ENCODE peak calls at places on chromosomes 7 and 10, in ten cellular contexts. O, M, X, N, C, I, L, F, H and S are unnamed samples.

GRCh38 chr7:74203157-74203556 is 6.6 kb upstream of the LAT2 start:
- DNase-seq in I (peak; percentile 54), F (peak; percentile 73), X (peak; percentile 46), N (peak; percentile 70), M (no peak), H (peak; percentile 57), C (peak; percentile 66), O (peak; percentile 54), L (no peak), S (no peak)

GRCh38 chr7:151233111-151233701 is 923 bp downstream of the CHPF2 start:
- DNase-seq in H (peak; percentile 89), O (peak; percentile 56), C (peak; percentile 87), F (peak; percentile 79), X (no peak), I (peak; percentile 87), L (peak; percentile 50), M (no peak), N (no peak), S (no peak)

GRCh38 chr7:27709137-27710075 is 30.6 kb upstream of the TAX1BP1 start:
- DNase-seq in H (peak; percentile 85), F (peak; percentile 81), N (no peak), M (no peak), X (no peak), O (no peak), L (peak; percentile 23), C (peak; percentile 29), I (peak; percentile 77), S (no peak)

GRCh38 chr7:152137476-152138025 is 112.1 kb downstream of the GALNT11 start:
- DNase-seq in X (no peak), O (no peak), C (no peak), H (peak; percentile 10), L (no peak), I (peak; percentile 1), M (no peak), F (peak; percentile 24), N (no peak), S (peak; percentile 26)

GRCh38 chr10:45592926-45593325 is 79.6 kb downstream of the ZFAND4 start:
- DNase-seq in L (no peak), H (no peak), N (no peak), F (no peak), M (no peak), I (no peak), C (no peak), O (no peak), X (no peak), S (no peak)

GRCh38 chr10:132443605-132443997 is 46.6 kb downstream of the PWWP2B start:
- DNase-seq in X (no peak), L (no peak), N (no peak), H (peak; percentile 46), M (no peak), F (peak; percentile 50), C (peak; percentile 57), I (peak; percentile 40), O (peak; percentile 51), S (no peak)

GRCh38 chr7:130988443-130988842 is 254.4 kb upstream of the KLF14 start:
- DNase-seq in O (no peak), N (no peak), F (no peak), M (no peak), C (no peak), X (no peak), L (no peak), H (peak; percentile 57), I (peak; percentile 59), S (no peak)

GRCh38 chr7:42247301-42247700 is 10.3 kb upstream of the GLI3 start:
- DNase-seq in F (peak; percentile 78), L (no peak), C (no peak), M (no peak), X (no peak), O (no peak), H (peak; percentile 74), N (no peak), I (peak; percentile 68), S (no peak)

GRCh38 chr7:101595766-101596537 is 33.1 kb downstream of the MYL10 start:
- DNase-seq in H (no peak), M (no peak), O (no peak), L (no peak), N (no peak), X (no peak), C (no peak), I (no peak), F (no peak), S (no peak)

GRCh38 chr7:149474309-149475120 is 13.7 kb upstream of the ZNF777 start:
- DNase-seq in O (no peak), I (no peak), F (no peak), C (no peak), M (no peak), L (no peak), X (no peak), H (no peak), N (no peak), S (peak; percentile 80)

DNA sequence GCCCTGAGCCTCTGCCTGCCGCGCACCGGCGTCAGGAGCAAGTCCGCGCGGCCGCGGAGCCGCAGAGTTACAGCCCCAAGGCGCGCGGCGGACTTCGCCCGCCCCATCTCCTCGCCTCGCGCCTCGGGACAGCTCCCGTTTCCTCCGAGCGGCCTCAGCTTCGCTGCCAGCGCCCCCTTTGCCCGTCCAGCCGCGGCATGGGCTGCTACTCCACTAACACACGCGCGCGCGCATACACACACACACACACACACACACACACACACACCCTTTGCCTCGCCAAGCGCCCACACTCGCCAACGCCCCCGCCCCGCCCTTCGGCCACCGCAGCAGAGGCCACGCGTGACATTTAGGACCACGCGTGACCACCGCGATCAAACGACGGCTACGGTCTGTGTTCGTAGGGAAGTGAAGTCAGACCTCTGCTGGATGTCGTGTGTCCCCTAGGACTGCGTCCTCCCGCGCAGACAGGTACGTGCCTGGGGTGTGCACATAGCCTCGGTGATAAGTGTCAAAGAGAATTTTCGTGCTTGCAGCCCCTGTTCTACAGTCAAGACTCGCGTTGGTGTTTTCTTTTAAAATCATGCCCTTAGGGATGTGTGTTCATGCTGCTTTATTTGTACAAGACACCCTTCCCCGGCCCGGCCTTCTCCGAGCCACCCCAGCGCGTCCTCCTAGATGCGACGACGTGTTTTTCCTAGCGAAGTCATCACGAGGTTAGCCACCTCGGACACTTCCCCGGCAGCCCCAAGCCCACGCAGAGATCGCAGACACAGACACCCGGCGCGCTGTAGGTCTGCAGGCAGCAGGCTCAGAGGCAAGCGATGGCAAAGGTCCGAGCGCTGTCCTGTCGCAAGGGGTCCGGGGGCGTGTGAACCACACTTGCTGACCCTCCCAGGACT is 890 bp downstream of the MKX start:
- DNase-seq in L (no peak), N (no peak), I (peak; percentile 27), H (peak; percentile 26), M (no peak), O (peak; percentile 33), F (peak; percentile 29), C (peak; percentile 27), X (peak; percentile 41), S (no peak)
- H3K4me3 ChIP-seq in L (peak overlapping the region; percentile 40), N (peak overlapping the region; percentile 79), I (peak overlapping the region; percentile 35), H (peak overlapping the region; percentile 28), M (peak overlapping the region; percentile 54), O (peak overlapping the region; percentile 64), F (peak overlapping the region; percentile 45), C (no peak overlapping the region), X (peak overlapping the region; percentile 87), S (peak overlapping the region; percentile 62)

DNA sequence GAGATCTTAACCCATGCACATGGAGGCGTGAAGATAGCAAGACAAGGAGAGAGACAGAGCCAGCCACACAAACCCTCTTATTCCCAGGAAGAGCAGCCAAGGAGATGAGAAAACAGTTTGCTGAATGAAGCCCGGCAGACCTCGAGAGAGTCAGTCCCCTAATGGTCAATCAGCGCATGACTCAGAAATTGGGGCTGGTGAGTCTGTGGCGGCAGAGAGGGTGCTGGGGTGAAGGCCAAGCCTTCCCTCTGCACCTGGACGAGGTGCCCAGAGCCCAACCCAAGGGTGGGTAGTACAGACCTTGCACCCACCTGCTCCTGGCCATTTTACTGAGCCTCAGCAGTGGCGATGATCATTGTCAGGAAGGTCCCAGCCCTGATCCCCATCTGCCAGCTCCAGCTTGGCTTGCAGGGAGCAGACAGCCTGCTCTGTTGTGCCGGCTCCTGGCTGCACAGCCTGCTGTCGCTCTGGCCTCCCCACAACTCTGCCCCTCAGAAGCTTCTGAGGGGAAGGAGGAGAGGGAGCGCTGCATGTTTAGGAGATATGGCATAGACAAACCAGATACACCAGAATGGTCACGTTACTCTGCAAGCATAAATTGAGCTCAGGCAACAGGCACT is 256.6 kb downstream of the RPS24 start:
- DNase-seq in N (peak; percentile 77), H (peak; percentile 10), L (no peak), X (no peak), I (no peak), F (no peak), M (no peak), C (no peak), O (no peak), S (no peak)
- TF ChIP-seq CTCF in N (peak; percentile 53), H (no peak), L (peak; percentile 18), X (no peak), I (no peak), F (no peak), M (no peak), C (no peak), O (no peak), S (no peak)

GRCh38 chr10:48286356-48286755 is 11.9 kb upstream of the FRMPD2 start:
- DNase-seq in N (no peak), X (no peak), M (no peak), F (no peak), C (no peak), H (no peak), L (no peak), I (no peak), O (no peak), S (no peak)

GRCh38 chr10:48290286-48290685 is 15.8 kb upstream of the FRMPD2 start:
- DNase-seq in H (no peak), X (no peak), N (no peak), F (no peak), O (no peak), C (peak; percentile 36), L (no peak), M (no peak), I (no peak), S (no peak)

GRCh38 chr10:48289652-48290238 is 15.2 kb upstream of the FRMPD2 start:
- DNase-seq in C (peak; percentile 63), H (peak; percentile 40), M (peak; percentile 35), X (peak; percentile 43), L (no peak), F (peak; percentile 65), N (peak; percentile 93), O (peak; percentile 68), I (peak; percentile 44), S (no peak)

GRCh38 chr10:48287417-48288391 is 13.2 kb upstream of the FRMPD2 start:
- DNase-seq in O (no peak), L (no peak), H (no peak), N (no peak), C (no peak), M (peak; percentile 23), I (no peak), F (no peak), X (no peak), S (no peak)

GRCh38 chr10:48288661-48289060 is 14.2 kb upstream of the FRMPD2 start:
- DNase-seq in I (peak; percentile 26), H (no peak), M (no peak), F (no peak), X (no peak), O (no peak), L (no peak), N (no peak), C (no peak), S (no peak)
- H3K4me3 ChIP-seq in I (no peak overlapping the region), H (no peak overlapping the region), M (no peak overlapping the region), F (no peak overlapping the region), X (no peak overlapping the region), O (no peak overlapping the region), L (no peak overlapping the region), N (no peak overlapping the region), C (no peak overlapping the region), S (no peak overlapping the region)

DNA sequence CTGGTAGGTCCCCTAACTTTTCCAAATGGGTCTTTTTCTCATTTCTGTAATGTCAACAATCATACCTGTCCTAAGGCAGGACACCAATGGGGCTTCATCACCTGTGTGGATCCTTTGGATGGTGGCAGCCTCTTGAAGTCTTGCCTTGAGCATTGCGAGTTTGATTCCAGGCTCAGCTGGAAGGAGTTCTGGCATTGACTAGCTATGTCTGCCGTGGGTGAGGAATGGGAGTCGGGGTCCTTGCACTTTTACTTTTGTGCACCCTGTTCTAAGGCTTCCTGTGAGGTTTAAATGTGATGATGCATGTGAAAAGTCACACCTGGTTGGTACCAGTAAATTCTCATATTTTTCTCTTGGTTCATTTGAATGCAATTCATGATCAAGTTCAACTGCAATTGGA is 55.9 kb upstream of the CTBP2 start:
- DNase-seq in X (no peak), H (no peak), O (no peak), N (no peak), M (no peak), L (no peak), F (no peak), I (no peak), C (no peak), S (no peak)
- TF ChIP-seq CTCF in X (no peak), H (no peak), O (no peak), N (no peak), M (no peak), L (no peak), F (no peak), I (no peak), C (no peak), S (no peak)